ENCODE peak calls at places on chromosomes 2 and 18, in six cellular contexts. V, X, Y, J, S and D are unnamed samples.

GRCh38 chr2:42328148-42328833 is 32.7 kb downstream of the COX7A2L start:
- DNase-seq in J (no peak), V (no peak), Y (peak), S (peak), X (peak), D (no peak)

GRCh38 chr18:46715062-46715461 is 41.8 kb downstream of the ST8SIA5 start:
- DNase-seq in Y (no peak), J (no peak), V (no peak), S (no peak), X (no peak), D (no peak)

GRCh38 chr2:208466920-208467298 is 60.3 kb downstream of the PTH2R start:
- DNase-seq in Y (no peak), J (no peak), V (no peak), S (no peak), X (peak), D (no peak)

GRCh38 chr2:33491685-33492084 is 15.2 kb downstream of the RASGRP3 start:
- DNase-seq in J (no peak), S (no peak), V (no peak), Y (no peak), X (no peak), D (no peak)

GRCh38 chr2:62641410-62641843 is 64.1 kb upstream of the EHBP1 start:
- DNase-seq in V (no peak), Y (no peak), X (peak), S (peak), J (no peak), D (no peak)

GRCh38 chr2:108587621-108588020 is 53.4 kb downstream of the LIMS1 start:
- DNase-seq in S (peak), V (no peak), Y (peak), J (no peak), X (peak), D (no peak)

GRCh38 chr18:78627546-78628315 is 351.9 kb upstream of the SALL3 start:
- DNase-seq in V (no peak), Y (no peak), S (no peak), X (no peak), J (no peak), D (no peak)

GRCh38 chr2:179177694-179178093 is 86.9 kb downstream of the SESTD1 start:
- DNase-seq in Y (no peak), X (no peak), J (no peak), V (no peak), S (no peak), D (no peak)

GRCh38 chr2:29981402-29981801 is 60.0 kb upstream of the ALK start:
- DNase-seq in J (no peak), V (no peak), S (no peak), X (no peak), Y (no peak), D (no peak)

GRCh38 chr2:233000886-233001750 is 11.9 kb downstream of the NGEF start:
- DNase-seq in Y (no peak), X (no peak), S (no peak), V (no peak), J (no peak), D (no peak)

GRCh38 chr2:65320042-65320711 is 92.5 kb downstream of the ACTR2 start:
- DNase-seq in V (no peak), S (peak), X (peak), Y (peak), J (no peak), D (no peak)

GRCh38 chr18:58580623-58581022 is 48.3 kb downstream of the ALPK2 start:
- DNase-seq in J (no peak), S (peak), Y (peak), V (no peak), X (peak), D (no peak)

GRCh38 chr2:56191617-56192016 is 7.8 kb downstream of the CCDC85A start:
- DNase-seq in J (peak), Y (peak), X (peak), V (peak), S (peak), D (no peak)

GRCh38 chr18:58867281-58867961 is 2.7 kb downstream of the ZNF532 start:
- DNase-seq in Y (no peak), X (peak), V (no peak), J (no peak), S (no peak), D (no peak)

GRCh38 chr2:38528008-38528442 is 74.7 kb downstream of the HNRNPLL start:
- DNase-seq in V (no peak), Y (peak), S (peak), J (peak), X (peak), D (no peak)

GRCh38 chr18:59690216-59691045 is 6.8 kb downstream of the CCBE1 start:
- DNase-seq in X (no peak), S (no peak), V (no peak), J (peak), Y (no peak), D (peak)

GRCh38 chr2:263022-263738 is 652 bp downstream of the SH3YL1 start:
- DNase-seq in Y (no peak), V (peak), J (no peak), X (no peak), S (no peak), D (no peak)

GRCh38 chr2:170929686-170930050 is 615 bp downstream of the GORASP2 start:
- DNase-seq in Y (peak), X (peak), J (peak), S (peak), V (peak), D (no peak)

GRCh38 chr2:12325806-12326205 is 390.9 kb upstream of the TRIB2 start:
- DNase-seq in J (no peak), S (peak), V (no peak), X (peak), Y (peak), D (no peak)

GRCh38 chr2:138312061-138312460 is 189.5 kb upstream of the SPOPL start:
- DNase-seq in Y (no peak), S (no peak), J (no peak), V (no peak), X (no peak), D (no peak)

GRCh38 chr2:168633895-168634294 is 168.5 kb upstream of the NOSTRIN start:
- DNase-seq in J (no peak), Y (no peak), S (no peak), V (no peak), X (no peak), D (no peak)

GRCh38 chr2:112541315-112542122 is 746 bp upstream of the POLR1B start:
- DNase-seq in J (peak), V (no peak), S (peak), X (peak), Y (no peak), D (peak)

GRCh38 chr2:130376433-130377293 is 20.8 kb downstream of the PTPN18 start:
- DNase-seq in Y (no peak), J (no peak), S (no peak), V (no peak), X (no peak), D (no peak)

GRCh38 chr2:241861264-241861663 is 2.6 kb upstream of the PDCD1 start:
- DNase-seq in J (no peak), Y (no peak), V (no peak), S (no peak), X (no peak), D (no peak)

GRCh38 chr2:126932529-126932928 is 33.8 kb downstream of the TEX51 start:
- DNase-seq in V (no peak), X (no peak), J (no peak), Y (no peak), S (peak), D (no peak)

GRCh38 chr2:9095690-9096089 is 92.2 kb upstream of the MBOAT2 start:
- DNase-seq in V (peak), X (peak), S (peak), Y (no peak), J (no peak), D (no peak)

GRCh38 chr2:237184192-237184922 is 98.7 kb downstream of the COPS8 start:
- DNase-seq in X (peak), Y (peak), V (no peak), S (peak), J (no peak), D (no peak)

GRCh38 chr2:215136669-215137328 is 1.6 kb downstream of the ABCA12 start:
- DNase-seq in Y (peak), J (no peak), S (peak), X (peak), V (no peak), D (no peak)

GRCh38 chr2:109699646-109700045 is 85.5 kb downstream of the SOWAHC start:
- DNase-seq in V (peak), S (no peak), J (no peak), Y (no peak), X (no peak), D (no peak)

GRCh38 chr2:129004485-129004884 is 685.8 kb upstream of the HS6ST1 start:
- DNase-seq in Y (no peak), V (peak), J (peak), S (no peak), X (no peak), D (no peak)

GRCh38 chr2:172449916-172450550 is 22.6 kb downstream of the ITGA6 start:
- DNase-seq in V (peak), J (no peak), Y (peak), S (peak), X (peak), D (no peak)

GRCh38 chr2:163802289-163802688 is 66.5 kb upstream of the FIGN start:
- DNase-seq in J (no peak), Y (no peak), S (no peak), X (no peak), V (no peak), D (no peak)

GRCh38 chr18:10760986-10761385 is 235.2 kb downstream of the NAPG start:
- DNase-seq in S (no peak), J (no peak), Y (no peak), V (no peak), X (no peak), D (no peak)

GRCh38 chr2:176479961-176480360 is 210.7 kb downstream of the MTX2 start:
- DNase-seq in J (no peak), X (no peak), Y (no peak), S (no peak), V (no peak), D (no peak)

GRCh38 chr2:237879058-237879430 is 19.6 kb downstream of the RAMP1 start:
- DNase-seq in V (no peak), X (peak), Y (peak), J (no peak), S (no peak), D (peak)

GRCh38 chr2:231181848-231182247 is 16.6 kb upstream of the ARMC9 start:
- DNase-seq in V (peak), Y (peak), X (peak), S (peak), J (no peak), D (no peak)

GRCh38 chr2:46239847-46240181 is 57.4 kb upstream of the EPAS1 start:
- DNase-seq in S (no peak), X (no peak), Y (no peak), J (no peak), V (no peak), D (no peak)

GRCh38 chr18:23879966-23880565 is 134.5 kb upstream of the TTC39C start:
- DNase-seq in V (no peak), S (no peak), J (no peak), Y (no peak), X (no peak), D (no peak)

GRCh38 chr18:1353025-1353424 is 448.4 kb downstream of the ADCYAP1 start:
- DNase-seq in S (no peak), Y (no peak), J (no peak), X (no peak), V (no peak), D (no peak)